ENCODE peak calls at places on chromosome 18, in eight cellular contexts. P is fibroblast of lung, D is dorsolateral prefrontal cortex, C is fibroblast of mammary gland, Q is ascending aorta, Y is IMR-90, J is astrocyte of the cerebellum, M is Caco-2. R is an unnamed sample.

GRCh38 chr18:28357785-28358401 is 181.0 kb upstream of the CDH2 start:
- DNase-seq in P (no peak), D (no peak), C (no peak), Q (no peak), Y (no peak), J (no peak), M (no peak), R (peak)

GRCh38 chr18:78768655-78769501 is 210.7 kb upstream of the SALL3 start:
- DNase-seq in P (no peak), D (no peak), C (no peak), Q (no peak), Y (no peak), J (no peak), M (no peak), R (no peak)

GRCh38 chr18:78859686-78860085 is 119.9 kb upstream of the SALL3 start:
- DNase-seq in P (no peak), D (no peak), C (no peak), Q (no peak), Y (no peak), J (no peak), M (no peak), R (no peak)

GRCh38 chr18:24014062-24014985 is at the start of gene TTC39C:
- DNase-seq in P (peak), D (peak), C (peak), Q (peak), Y (peak), J (no peak), M (peak), R (no peak)

GRCh38 chr18:59697236-59697932 is at the start of gene CCBE1:
- DNase-seq in P (peak), D (no peak), C (peak), Q (no peak), Y (peak), J (no peak), M (no peak), R (no peak)

GRCh38 chr18:7169601-7170000 is 52.0 kb upstream of the LAMA1 start:
- DNase-seq in P (no peak), D (no peak), C (no peak), Q (no peak), Y (no peak), J (no peak), M (no peak), R (no peak)

GRCh38 chr18:80176334-80177080 is 67.4 kb downstream of the ADNP2 start:
- DNase-seq in P (no peak), D (no peak), C (peak), Q (no peak), Y (peak), J (no peak), M (no peak), R (no peak)

GRCh38 chr18:70368903-70369302 is 80.1 kb downstream of the SOCS6 start:
- DNase-seq in P (peak), D (no peak), C (peak), Q (no peak), Y (no peak), J (no peak), M (no peak), R (no peak)

GRCh38 chr18:8930990-8931648 is 171.4 kb upstream of the NDUFV2 start:
- DNase-seq in P (peak), D (no peak), C (peak), Q (no peak), Y (no peak), J (no peak), M (no peak), R (no peak)

GRCh38 chr18:11114653-11115052 is 34.7 kb downstream of the PIEZO2 start:
- DNase-seq in P (peak), D (no peak), C (no peak), Q (no peak), Y (peak), J (no peak), M (no peak), R (no peak)

GRCh38 chr18:63844254-63844653 is 43.3 kb upstream of the SERPINB2 start:
- DNase-seq in P (peak), D (no peak), C (peak), Q (no peak), Y (peak), J (peak), M (no peak), R (peak)

GRCh38 chr18:69205925-69206324 is 194.8 kb upstream of the DOK6 start:
- DNase-seq in P (no peak), D (no peak), C (no peak), Q (no peak), Y (peak), J (no peak), M (no peak), R (no peak)

GRCh38 chr18:3816601-3817363 is 366.8 kb downstream of the TGIF1 start:
- DNase-seq in P (peak), D (no peak), C (peak), Q (no peak), Y (peak), J (peak), M (no peak), R (peak)

GRCh38 chr18:9996104-9996503 is 82.3 kb downstream of the VAPA start:
- DNase-seq in P (no peak), D (no peak), C (no peak), Q (no peak), Y (peak), J (no peak), M (no peak), R (no peak)

GRCh38 chr18:4058179-4058578 is 396.9 kb downstream of the DLGAP1 start:
- DNase-seq in P (no peak), D (no peak), C (no peak), Q (no peak), Y (no peak), J (no peak), M (no peak), R (no peak)

GRCh38 chr18:577606-578005 is 2.6 kb upstream of the CETN1 start:
- DNase-seq in P (no peak), D (no peak), C (no peak), Q (no peak), Y (no peak), J (no peak), M (no peak), R (peak)

GRCh38 chr18:64322189-64322588 is 173.3 kb upstream of the LINC00305 start:
- DNase-seq in P (no peak), D (no peak), C (no peak), Q (no peak), Y (no peak), J (no peak), M (no peak), R (no peak)

GRCh38 chr18:21441670-21442069 is 158.8 kb downstream of the ESCO1 start:
- DNase-seq in P (no peak), D (no peak), C (no peak), Q (no peak), Y (no peak), J (no peak), M (no peak), R (no peak)

GRCh38 chr18:23812566-23813440 is 123.5 kb downstream of the LAMA3 start:
- DNase-seq in P (peak), D (no peak), C (peak), Q (no peak), Y (peak), J (no peak), M (no peak), R (no peak)

GRCh38 chr18:24064701-24065100 is 50.1 kb downstream of the TTC39C start:
- DNase-seq in P (no peak), D (no peak), C (no peak), Q (no peak), Y (no peak), J (no peak), M (no peak), R (no peak)

GRCh38 chr18:23067236-23067635 is 68.0 kb upstream of the CABLES1 start:
- DNase-seq in P (peak), D (no peak), C (peak), Q (no peak), Y (peak), J (no peak), M (no peak), R (peak)

GRCh38 chr18:12079504-12080237 is 14.0 kb upstream of the ANKRD62 start:
- DNase-seq in P (peak), D (no peak), C (peak), Q (no peak), Y (peak), J (peak), M (no peak), R (no peak)

GRCh38 chr18:76426738-76427305 is 68.2 kb downstream of the ZNF516 start:
- DNase-seq in P (peak), D (no peak), C (peak), Q (no peak), Y (no peak), J (no peak), M (peak), R (no peak)

GRCh38 chr18:60350975-60351374 is 21.6 kb downstream of the MC4R start:
- DNase-seq in P (no peak), D (no peak), C (peak), Q (no peak), Y (peak), J (no peak), M (no peak), R (no peak)

GRCh38 chr18:50143295-50143694 is 51.7 kb downstream of the MYO5B start:
- DNase-seq in P (peak), D (no peak), C (no peak), Q (no peak), Y (no peak), J (no peak), M (no peak), R (no peak)

GRCh38 chr18:63553117-63553516 is 10.9 kb downstream of the SERPINB12 start:
- DNase-seq in P (peak), D (no peak), C (peak), Q (no peak), Y (peak), J (no peak), M (no peak), R (peak)

GRCh38 chr18:8976606-8977005 is 125.9 kb upstream of the NDUFV2 start:
- DNase-seq in P (no peak), D (no peak), C (peak), Q (no peak), Y (peak), J (no peak), M (no peak), R (no peak)

GRCh38 chr18:25814841-25815458 is 275.5 kb downstream of the SS18 start:
- DNase-seq in P (no peak), D (no peak), C (no peak), Q (no peak), Y (no peak), J (no peak), M (no peak), R (peak)

GRCh38 chr18:10401489-10401888 is 52.9 kb upstream of the APCDD1 start:
- DNase-seq in P (peak), D (no peak), C (peak), Q (no peak), Y (peak), J (no peak), M (no peak), R (no peak)

GRCh38 chr18:37987901-37988300 is 422.3 kb upstream of the CELF4 start:
- DNase-seq in P (no peak), D (no peak), C (no peak), Q (no peak), Y (no peak), J (no peak), M (no peak), R (no peak)

GRCh38 chr18:11760498-11761158 is 71.6 kb downstream of the GNAL start:
- DNase-seq in P (no peak), D (no peak), C (no peak), Q (no peak), Y (no peak), J (no peak), M (no peak), R (no peak)

GRCh38 chr18:22032392-22032961 is 136.9 kb upstream of the GATA6 start:
- DNase-seq in P (peak), D (no peak), C (peak), Q (no peak), Y (peak), J (peak), M (peak), R (peak)

GRCh38 chr18:63859781-63860535 is 27.5 kb upstream of the SERPINB2 start:
- DNase-seq in P (no peak), D (no peak), C (no peak), Q (no peak), Y (no peak), J (no peak), M (no peak), R (no peak)

GRCh38 chr18:34741401-34741800 is 31.3 kb downstream of the DTNA start:
- DNase-seq in P (no peak), D (no peak), C (no peak), Q (no peak), Y (no peak), J (no peak), M (no peak), R (no peak)

GRCh38 chr18:49340446-49340845 is 120.0 kb downstream of the DYM start:
- DNase-seq in P (peak), D (no peak), C (peak), Q (no peak), Y (peak), J (peak), M (no peak), R (no peak)

GRCh38 chr18:40413160-40413559 is 1541.9 kb upstream of the PIK3C3 start:
- DNase-seq in P (no peak), D (no peak), C (peak), Q (no peak), Y (peak), J (no peak), M (no peak), R (peak)
- TF ChIP-seq CTCF in P (peak), D (peak), C (peak), Q (no peak), Y (peak), J (peak), M (no peak), R (peak)

GRCh38 chr18:51660316-51660715 is 462.8 kb upstream of the MEX3C start:
- DNase-seq in P (no peak), D (no peak), C (no peak), Q (no peak), Y (no peak), J (no peak), M (no peak), R (no peak)

GRCh38 chr18:51656249-51656648 is 458.8 kb upstream of the MEX3C start:
- DNase-seq in P (no peak), D (no peak), C (no peak), Q (no peak), Y (no peak), J (no peak), M (no peak), R (no peak)

GRCh38 chr18:51655327-51655698 is 457.8 kb upstream of the MEX3C start:
- DNase-seq in P (no peak), D (no peak), C (no peak), Q (no peak), Y (no peak), J (no peak), M (no peak), R (no peak)

GRCh38 chr18:51659781-51660180 is 462.3 kb upstream of the MEX3C start:
- DNase-seq in P (no peak), D (no peak), C (no peak), Q (no peak), Y (no peak), J (no peak), M (no peak), R (no peak)

GRCh38 chr18:51658436-51658835 is 461.0 kb upstream of the MEX3C start:
- DNase-seq in P (no peak), D (no peak), C (no peak), Q (no peak), Y (no peak), J (no peak), M (no peak), R (no peak)
- H3K4me3 ChIP-seq in P (no peak), D (no peak), C (no peak), Q (no peak), Y (no peak), J (no peak), M (no peak), R (no peak)

GRCh38 chr18:58496937-58497336 is 132.0 kb downstream of the ALPK2 start:
- DNase-seq in P (no peak), D (no peak), C (peak), Q (no peak), Y (no peak), J (no peak), M (no peak), R (no peak)
- TF ChIP-seq CTCF in P (no peak), D (no peak), C (peak), Q (no peak), Y (no peak), J (peak), M (peak), R (peak)

GRCh38 chr18:67514465-67514864 is 2.1 kb downstream of the DSEL start:
- DNase-seq in P (no peak), D (no peak), C (no peak), Q (no peak), Y (peak), J (no peak), M (no peak), R (no peak)
- H3K4me3 ChIP-seq in P (peak), D (peak), C (peak), Q (peak), Y (peak), J (peak), M (no peak), R (no peak)

GRCh38 chr18:48000701-48001100 is 70.2 kb upstream of the SMAD2 start:
- DNase-seq in P (no peak), D (no peak), C (no peak), Q (no peak), Y (no peak), J (no peak), M (no peak), R (no peak)

GRCh38 chr18:47999801-48000248 is 69.4 kb upstream of the SMAD2 start:
- DNase-seq in P (no peak), D (no peak), C (no peak), Q (no peak), Y (no peak), J (no peak), M (no peak), R (no peak)

GRCh38 chr18:47996091-47996541 is 65.7 kb upstream of the SMAD2 start:
- DNase-seq in P (no peak), D (no peak), C (peak), Q (no peak), Y (no peak), J (no peak), M (no peak), R (no peak)

GRCh38 chr18:47993409-47993808 is 63.0 kb upstream of the SMAD2 start:
- DNase-seq in P (no peak), D (no peak), C (no peak), Q (no peak), Y (no peak), J (no peak), M (no peak), R (no peak)

GRCh38 chr18:47997338-47997780 is 66.9 kb upstream of the SMAD2 start:
- DNase-seq in P (no peak), D (no peak), C (peak), Q (no peak), Y (no peak), J (no peak), M (no peak), R (no peak)
- TF ChIP-seq CTCF in P (peak), D (peak), C (peak), Q (no peak), Y (peak), J (peak), M (no peak), R (peak)

DNA sequence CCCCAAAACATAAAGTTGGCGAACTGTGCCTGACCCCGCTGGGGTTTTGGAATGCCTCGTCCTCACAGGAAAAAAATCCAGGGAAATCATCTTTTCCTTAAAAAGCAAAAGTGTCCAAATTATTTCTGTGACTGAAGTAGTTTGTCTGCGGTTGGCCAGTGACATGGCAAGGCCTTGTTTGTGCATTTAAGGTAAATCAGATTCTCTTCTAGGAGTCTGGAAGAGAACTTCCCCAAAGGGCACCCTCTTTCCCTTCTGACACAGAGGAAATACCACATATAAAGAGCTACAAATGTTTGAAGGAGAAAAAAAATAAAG is 737 bp upstream of the CYB5A start:
- DNase-seq in P (no peak), D (no peak), C (no peak), Q (no peak), Y (no peak), J (no peak), M (no peak), R (no peak)
- H3K4me3 ChIP-seq in P (peak), D (peak), C (peak), Q (peak), Y (peak), J (peak), M (peak), R (peak)

DNA sequence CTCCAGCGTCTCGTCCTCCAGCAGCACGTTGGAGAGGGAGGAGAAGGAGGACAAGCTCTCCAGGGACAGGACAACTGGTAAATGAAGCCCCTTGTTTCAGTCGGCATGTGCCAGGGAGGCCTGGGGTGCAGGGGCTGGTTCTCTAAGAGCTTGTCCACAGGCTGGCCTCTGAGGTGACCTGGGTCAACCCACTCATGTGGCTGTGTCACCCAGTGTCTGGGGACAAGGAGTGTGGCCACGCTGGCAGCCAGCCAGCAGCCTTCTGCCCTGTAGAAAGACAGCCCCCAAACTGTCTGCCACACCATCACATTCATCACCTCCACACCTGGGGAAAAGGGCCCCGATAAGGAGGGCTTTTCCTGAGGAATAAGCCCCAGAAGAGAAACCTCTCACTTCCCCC is 119.5 kb downstream of the TPGS2 start:
- DNase-seq in P (no peak), D (no peak), C (no peak), Q (no peak), Y (no peak), J (no peak), M (no peak), R (no peak)
- TF ChIP-seq CTCF in P (no peak), D (no peak), C (no peak), Q (no peak), Y (no peak), J (no peak), M (no peak), R (no peak)

DNA sequence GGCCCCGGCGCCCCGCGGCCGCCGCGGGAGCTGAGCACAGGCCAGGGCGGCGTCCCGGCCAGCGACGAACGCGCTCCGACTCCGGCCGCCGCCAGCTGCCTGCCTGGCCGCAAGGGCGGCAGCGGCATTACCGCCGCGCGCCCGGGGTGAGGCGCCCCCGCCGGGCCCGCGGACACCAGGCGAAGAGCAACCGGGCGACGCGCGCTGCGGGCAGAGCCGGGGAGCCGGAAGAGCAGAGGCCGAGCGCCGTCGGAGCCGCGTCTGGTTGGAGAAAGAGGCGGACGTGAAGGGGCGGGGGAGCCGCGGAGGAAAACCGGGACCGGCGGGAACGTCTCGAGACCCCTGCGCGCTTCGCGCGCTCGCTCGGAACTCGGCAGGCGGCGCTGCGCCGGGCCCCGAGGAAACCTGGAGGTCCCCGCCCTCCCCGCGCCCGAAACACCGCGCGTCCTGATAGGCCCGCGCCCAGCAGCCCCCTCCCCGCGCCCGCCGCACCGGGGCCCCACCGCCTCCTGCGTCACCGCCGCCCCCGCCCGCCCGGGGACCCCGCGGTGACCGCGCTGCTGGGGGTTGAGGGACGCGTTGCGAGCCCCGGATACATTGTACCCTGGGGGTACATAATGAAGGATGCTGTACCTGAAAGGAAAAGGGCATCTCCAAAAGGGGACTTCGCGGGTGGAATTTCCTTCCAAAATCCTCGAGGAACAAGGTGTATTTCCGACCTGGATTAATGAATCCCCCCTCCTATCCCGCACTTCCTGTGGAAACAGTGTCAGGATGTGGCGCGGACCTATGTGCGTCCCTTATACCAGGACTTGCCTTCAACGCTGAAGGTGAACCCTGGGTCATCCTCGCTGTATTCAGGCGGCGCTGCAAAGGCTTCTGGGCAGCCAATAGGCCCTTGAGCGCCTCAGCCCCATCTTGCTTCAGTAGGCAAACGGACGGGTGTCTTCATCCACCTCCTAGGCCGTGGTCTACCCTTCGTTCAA is 1.0 kb upstream of the B4GALT6 start:
- DNase-seq in P (peak), D (peak), C (peak), Q (peak), Y (peak), J (peak), M (peak), R (no peak)
- H3K4me3 ChIP-seq in P (peak), D (peak), C (peak), Q (peak), Y (peak), J (peak), M (peak), R (peak)